ENCODE peak calls at places on chromosomes 13 and 19, in eight cellular contexts. Q, H, G, K, V, P, I and W are unnamed samples. For H3K27me3 and H3K4me1, the result is how much of the 10 kb centered on the place peaks cover.

GRCh38 chr13:112179421-112179820 is 112.5 kb downstream of the SOX1 start:
- DNase-seq in P (no peak), K (no peak), G (no peak), V (no peak), Q (no peak), H (no peak), I (no peak), W (no peak)

GRCh38 chr13:30739646-30740642 is 4.6 kb downstream of the ALOX5AP start:
- DNase-seq in P (no peak), G (no peak), K (no peak), V (peak), H (peak), Q (no peak), I (no peak), W (no peak)

GRCh38 chr13:100646030-100646673 is 28.4 kb downstream of the TMTC4 start:
- DNase-seq in Q (no peak), P (no peak), H (peak), I (no peak), G (no peak), K (no peak), V (peak), W (no peak)

GRCh38 chr13:102045713-102046112 is 356.1 kb downstream of the FGF14 start:
- DNase-seq in I (no peak), G (no peak), H (peak), P (no peak), Q (no peak), K (peak), V (no peak), W (no peak)

GRCh38 chr19:8355631-8356402 is 8.1 kb upstream of the ANGPTL4 start:
- DNase-seq in I (no peak), V (peak), K (no peak), P (no peak), H (no peak), Q (no peak), G (no peak), W (peak)

GRCh38 chr13:50229935-50230334 is 214.7 kb downstream of the KCNRG start:
- DNase-seq in V (peak), H (no peak), G (no peak), K (no peak), I (no peak), Q (no peak), P (no peak), W (no peak)

GRCh38 chr13:73938375-73939070 is 195.7 kb downstream of the KLF12 start:
- DNase-seq in K (peak), G (no peak), V (peak), H (no peak), P (no peak), I (no peak), Q (no peak), W (no peak)

GRCh38 chr13:100440756-100441421 is 147.7 kb downstream of the GGACT start:
- DNase-seq in H (no peak), K (no peak), P (no peak), Q (no peak), I (no peak), G (no peak), V (peak), W (no peak)

GRCh38 chr13:51041126-51041525 is 69.9 kb downstream of the C13orf42 start:
- DNase-seq in H (no peak), P (no peak), I (no peak), Q (no peak), G (no peak), K (no peak), V (no peak), W (no peak)

GRCh38 chr19:39341122-39341719 is 1.0 kb upstream of the SAMD4B start:
- DNase-seq in I (peak), H (peak), P (peak), K (no peak), Q (peak), V (no peak), G (peak), W (peak)

GRCh38 chr13:74135306-74136088 is 1.3 kb upstream of the KLF12 start:
- DNase-seq in V (peak), K (peak), G (peak), I (peak), Q (peak), P (peak), H (peak), W (peak)

GRCh38 chr13:32134241-32134801 is 102.7 kb downstream of the FRY start:
- DNase-seq in K (no peak), I (no peak), V (no peak), G (no peak), Q (no peak), P (no peak), H (no peak), W (no peak)

GRCh38 chr19:20244356-20244755 is 77.3 kb downstream of the ZNF486 start:
- DNase-seq in Q (no peak), I (no peak), K (no peak), P (no peak), V (no peak), H (no peak), G (no peak), W (no peak)

GRCh38 chr13:37685206-37685605 is 86.6 kb upstream of the POSTN start:
- DNase-seq in V (no peak), K (no peak), G (no peak), I (no peak), Q (no peak), P (no peak), H (no peak), W (no peak)

GRCh38 chr19:8306235-8307054 is 1.7 kb downstream of the CD320 start:
- DNase-seq in H (no peak), V (no peak), P (peak), I (peak), Q (peak), G (no peak), K (no peak), W (peak)

GRCh38 chr13:39895254-39895653 is 239.8 kb downstream of the COG6 start:
- DNase-seq in P (no peak), I (no peak), Q (no peak), H (no peak), G (no peak), K (no peak), V (no peak), W (no peak)

GRCh38 chr13:35891973-35892441 is 239.2 kb downstream of the DCLK1 start:
- DNase-seq in K (no peak), V (no peak), H (no peak), P (no peak), I (no peak), G (no peak), Q (no peak), W (no peak)

GRCh38 chr13:105773241-105773640 is 762.2 kb downstream of the EFNB2 start:
- DNase-seq in I (no peak), H (peak), P (no peak), G (no peak), K (no peak), V (no peak), Q (no peak), W (no peak)

GRCh38 chr13:78603240-78603947 is at the start of gene POU4F1:
- DNase-seq in V (peak), H (peak), K (peak), G (peak), P (peak), I (no peak), Q (no peak), W (peak)

GRCh38 chr19:39506598-39506943 is 7.8 kb downstream of the DLL3 start:
- DNase-seq in I (no peak), H (no peak), Q (no peak), K (no peak), G (no peak), V (no peak), P (no peak), W (no peak)

GRCh38 chr13:27953671-27954405 is 15.3 kb downstream of the CDX2 start:
- DNase-seq in K (peak), G (peak), I (peak), H (peak), P (peak), V (peak), Q (peak), W (peak)

GRCh38 chr13:27955192-27955591 is 13.9 kb downstream of the CDX2 start:
- DNase-seq in I (no peak), P (no peak), Q (no peak), K (no peak), V (no peak), H (no peak), G (no peak), W (no peak)

GRCh38 chr13:27954406-27954851 is 14.7 kb downstream of the CDX2 start:
- DNase-seq in P (peak), G (no peak), H (peak), Q (no peak), K (no peak), I (no peak), V (no peak), W (peak)

GRCh38 chr13:27956576-27957300 is 12.4 kb downstream of the CDX2 start:
- DNase-seq in K (no peak), I (no peak), H (no peak), Q (no peak), P (peak), G (no peak), V (no peak), W (no peak)

GRCh38 chr13:27952931-27953670 is 16.0 kb downstream of the CDX2 start:
- DNase-seq in G (no peak), Q (no peak), K (no peak), I (no peak), P (peak), H (peak), V (no peak), W (peak)
- H3K27me3 ChIP-seq in G (half or more), Q (half or more), K (under half), I (under half), P (under half), H (half or more), V (under half), W (under half)

GRCh38 chr19:5298502-5298901 is 42.1 kb downstream of the PTPRS start:
- DNase-seq in I (no peak), H (no peak), V (no peak), G (no peak), P (no peak), Q (no peak), K (no peak), W (peak)

GRCh38 chr19:5296021-5296420 is 44.6 kb downstream of the PTPRS start:
- DNase-seq in I (no peak), P (no peak), G (no peak), K (no peak), H (no peak), V (no peak), Q (no peak), W (no peak)

GRCh38 chr19:5297272-5297669 is 43.3 kb downstream of the PTPRS start:
- DNase-seq in I (no peak), V (no peak), K (no peak), H (no peak), P (no peak), Q (no peak), G (no peak), W (no peak)

GRCh38 chr19:5294403-5295160 is 46.0 kb downstream of the PTPRS start:
- DNase-seq in Q (no peak), H (peak), P (no peak), V (no peak), G (no peak), I (no peak), K (no peak), W (no peak)

DNA sequence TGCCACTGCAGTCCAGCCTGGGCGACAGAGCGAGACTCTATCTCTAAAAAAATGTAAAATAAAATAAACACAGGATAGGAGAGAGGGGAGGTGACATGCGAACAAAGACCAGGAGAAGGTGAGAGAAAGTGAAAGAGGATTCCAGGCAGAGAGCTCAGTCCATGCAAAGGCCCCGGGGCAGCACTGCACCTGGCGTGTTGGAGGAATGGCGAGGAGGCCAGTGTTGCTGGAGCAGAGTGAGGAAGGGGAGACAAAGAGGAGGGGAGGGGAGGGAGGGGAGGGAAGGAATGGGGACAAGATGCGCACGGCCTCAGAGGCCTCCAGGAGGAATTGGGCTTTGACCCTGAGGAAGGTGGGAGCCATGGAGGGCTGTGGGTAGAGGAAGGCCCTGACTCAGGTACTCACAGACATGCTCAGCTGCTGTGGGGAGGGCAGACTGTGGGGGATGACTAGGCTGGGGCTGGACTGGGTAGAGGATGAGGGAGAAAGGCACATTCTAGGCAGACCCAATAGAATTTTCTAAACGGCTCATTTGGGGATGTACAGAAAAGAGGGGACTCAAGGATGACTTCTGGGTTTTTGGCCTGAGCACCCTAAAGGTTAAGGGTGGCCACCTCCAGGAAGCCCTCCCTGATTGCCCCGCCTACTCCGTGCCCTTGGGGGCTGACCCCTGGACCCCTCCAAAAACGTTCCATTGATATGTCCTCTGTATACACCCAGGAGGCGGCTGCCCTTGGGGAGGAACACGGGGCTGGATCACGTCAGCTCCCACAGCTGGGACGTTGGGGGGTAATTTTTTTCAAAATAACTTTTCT is 43.9 kb downstream of the PTPRS start:
- DNase-seq in I (no peak), V (no peak), K (no peak), P (no peak), G (no peak), Q (no peak), H (no peak), W (no peak)
- H3K4me1 ChIP-seq in I (under half), V (under half), K (under half), P (under half), G (under half), Q (under half), H (under half), W (under half)

GRCh38 chr19:41511628-41512027 is 64.3 kb upstream of the CEACAM21 start:
- DNase-seq in G (no peak), I (no peak), P (no peak), H (no peak), Q (no peak), V (no peak), K (no peak), W (no peak)
- H3K27me3 ChIP-seq in G (half or more), I (under half), P (under half), H (under half), Q (half or more), V (under half), K (under half), W (under half)

GRCh38 chr19:55484571-55485438 is at the start of gene NAT14:
- DNase-seq in G (peak), K (peak), P (no peak), H (peak), I (peak), V (peak), Q (peak), W (peak)
- H3K4me1 ChIP-seq in G (half or more), K (under half), P (under half), H (under half), I (under half), V (under half), Q (half or more), W (half or more)

GRCh38 chr19:18791315-18791678 is 192 bp upstream of the COMP start:
- DNase-seq in Q (no peak), G (no peak), H (no peak), V (no peak), K (no peak), I (no peak), P (no peak), W (no peak)
- H3K27me3 ChIP-seq in Q (half or more), G (half or more), H (half or more), V (half or more), K (under half), I (under half), P (half or more), W (under half)

GRCh38 chr19:52196256-52196967 is 6.6 kb downstream of the PPP2R1A start:
- DNase-seq in H (no peak), G (no peak), P (no peak), K (no peak), V (no peak), Q (no peak), I (no peak), W (no peak)

GRCh38 chr19:52200044-52200443 is 10.2 kb downstream of the PPP2R1A start:
- DNase-seq in G (peak), I (no peak), Q (peak), P (no peak), V (peak), K (no peak), H (no peak), W (no peak)

GRCh38 chr19:52198678-52199077 is 8.8 kb downstream of the PPP2R1A start:
- DNase-seq in K (no peak), Q (no peak), H (no peak), V (no peak), G (no peak), P (no peak), I (no peak), W (no peak)

DNA sequence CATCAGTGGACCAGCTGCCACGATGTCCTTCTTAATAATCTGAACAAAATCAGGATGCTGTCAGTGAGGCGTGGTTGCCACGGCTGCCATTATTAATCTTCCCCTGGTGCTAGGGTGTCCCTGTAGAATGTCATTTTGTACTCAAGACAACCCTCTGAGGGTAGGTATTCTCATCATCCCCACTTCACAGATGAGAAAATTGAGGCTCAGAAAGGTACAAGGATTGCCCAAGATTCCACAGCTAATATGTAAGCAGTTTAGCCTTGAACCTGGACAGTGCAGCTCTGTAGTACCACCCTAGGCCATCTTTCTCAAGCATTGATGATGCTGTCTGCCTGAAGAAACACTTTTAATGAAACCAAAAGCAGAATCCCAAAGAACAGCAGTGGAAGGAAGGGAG is 8.1 kb downstream of the PPP2R1A start:
- DNase-seq in K (no peak), V (no peak), H (no peak), I (no peak), Q (no peak), G (no peak), P (no peak), W (no peak)
- H3K4me1 ChIP-seq in K (under half), V (under half), H (under half), I (under half), Q (half or more), G (half or more), P (under half), W (under half)

DNA sequence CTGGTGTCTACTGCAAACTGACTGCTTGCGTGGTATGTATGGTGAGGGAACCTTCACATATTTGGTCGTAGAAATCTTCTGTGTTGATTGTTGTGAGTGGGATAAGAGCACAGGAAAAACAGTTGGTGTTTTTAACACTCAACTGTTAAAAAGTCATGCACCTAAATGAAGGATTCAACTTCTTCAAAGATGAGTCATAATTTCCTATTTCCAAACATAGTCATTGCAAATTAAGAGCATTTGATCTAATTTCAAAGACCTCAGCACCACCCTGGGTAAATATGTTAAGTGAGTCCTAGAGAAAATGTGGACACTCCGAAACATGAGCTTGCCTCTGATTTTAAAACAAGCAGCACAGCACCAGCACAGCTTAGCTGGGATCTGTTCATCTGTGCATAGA is 840.2 kb downstream of the UQCRFS1 start:
- DNase-seq in Q (no peak), I (no peak), K (no peak), H (no peak), P (no peak), V (no peak), G (no peak), W (no peak)
- H3K27me3 ChIP-seq in Q (under half), I (under half), K (under half), H (under half), P (under half), V (under half), G (under half), W (under half)

GRCh38 chr19:1796395-1797142 is 15.5 kb downstream of the ATP8B3 start:
- DNase-seq in V (no peak), G (no peak), P (no peak), I (peak), H (no peak), K (no peak), Q (no peak), W (no peak)

GRCh38 chr19:1805401-1806183 is 6.5 kb downstream of the ATP8B3 start:
- DNase-seq in I (no peak), Q (no peak), P (no peak), H (no peak), G (no peak), K (no peak), V (no peak), W (no peak)

GRCh38 chr19:1794424-1795185 is 17.5 kb downstream of the ATP8B3 start:
- DNase-seq in I (no peak), Q (no peak), P (no peak), G (no peak), H (no peak), K (no peak), V (peak), W (no peak)

GRCh38 chr19:1804858-1805257 is 7.2 kb downstream of the ATP8B3 start:
- DNase-seq in V (no peak), I (no peak), G (no peak), H (no peak), K (no peak), Q (no peak), P (no peak), W (no peak)

GRCh38 chr19:1799695-1800342 is 12.3 kb downstream of the ATP8B3 start:
- DNase-seq in V (no peak), P (no peak), G (no peak), K (no peak), I (no peak), Q (no peak), H (no peak), W (no peak)
- H3K4me1 ChIP-seq in V (under half), P (under half), G (under half), K (under half), I (under half), Q (under half), H (under half), W (under half)

DNA sequence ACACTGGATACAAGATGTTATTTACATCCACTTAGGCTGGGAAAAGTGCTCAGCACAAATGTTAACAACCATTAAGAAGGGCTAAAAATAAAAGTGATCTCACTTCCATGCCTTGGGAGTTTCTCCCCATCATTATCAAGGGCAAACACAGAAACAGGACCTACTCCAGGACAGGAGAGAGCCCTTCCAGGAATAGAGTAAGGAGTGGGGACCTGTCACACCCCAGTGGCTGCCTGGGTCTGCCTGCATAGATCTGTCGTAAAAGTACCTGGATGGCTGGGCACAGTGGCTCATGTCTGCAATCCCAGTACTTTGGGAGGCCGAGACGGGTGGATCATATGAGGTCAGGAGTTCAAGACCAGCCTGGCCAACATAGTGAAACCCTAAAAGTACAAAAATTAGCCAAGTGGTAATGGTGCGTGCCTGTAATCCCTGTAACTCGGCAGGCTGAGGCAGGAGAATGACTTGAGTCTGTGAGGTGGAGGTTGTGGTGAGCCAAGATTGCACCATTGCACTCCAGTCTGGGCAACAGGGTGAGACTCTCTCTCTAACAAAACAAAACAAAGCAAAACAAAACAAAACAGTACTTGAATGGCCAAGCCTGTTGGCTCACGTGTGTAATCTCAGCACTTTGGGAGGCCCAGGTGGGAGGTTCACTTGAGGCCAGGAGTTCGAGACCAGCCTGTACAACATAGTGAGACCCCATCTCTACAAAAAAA is 5.6 kb downstream of the ATP8A2 start:
- DNase-seq in P (no peak), Q (no peak), I (no peak), K (no peak), G (no peak), V (no peak), H (no peak), W (no peak)
- H3K27me3 ChIP-seq in P (under half), Q (under half), I (under half), K (under half), G (half or more), V (under half), H (under half), W (under half)

GRCh38 chr19:49658139-49658517 is 7.5 kb downstream of the IRF3 start:
- DNase-seq in I (no peak), K (no peak), G (no peak), V (no peak), P (no peak), Q (no peak), H (no peak), W (no peak)
- H3K4me1 ChIP-seq in I (under half), K (under half), G (under half), V (under half), P (under half), Q (under half), H (under half), W (under half)